ENCODE peak calls at places on chromosomes 13 and 19, in seven cellular contexts. X, G, C, S, M, Z and P are unnamed samples.

GRCh38 chr13:111975539-111976473 is 91.1 kb upstream of the SOX1 start:
- DNase-seq in Z (no peak), M (no peak), C (no peak), X (no peak), G (no peak), S (no peak), P (no peak)

GRCh38 chr13:23909606-23910005 is 12.3 kb upstream of the C1QTNF9B start:
- DNase-seq in C (no peak), Z (no peak), G (no peak), S (no peak), M (no peak), X (no peak), P (no peak)

GRCh38 chr19:46600393-46601317 is 475 bp upstream of the CALM3 start:
- DNase-seq in S (peak; percentile 96), X (peak; percentile 99), G (peak; percentile 99), C (peak; percentile 84), Z (peak; percentile 98), M (peak; percentile 91), P (peak; percentile 84)

GRCh38 chr13:93539914-93540313 is 313.3 kb downstream of the GPC6 start:
- DNase-seq in S (no peak), M (no peak), G (no peak), X (no peak), Z (no peak), C (no peak), P (no peak)

GRCh38 chr19:41386442-41386841 is 10.1 kb downstream of the TMEM91 start:
- DNase-seq in S (no peak), X (no peak), C (no peak), G (no peak), M (no peak), Z (no peak), P (no peak)

GRCh38 chr13:30027569-30028455 is 177.4 kb upstream of the UBL3 start:
- DNase-seq in G (no peak), C (no peak), M (no peak), X (no peak), S (no peak), Z (no peak), P (no peak)

GRCh38 chr19:7844951-7845350 is 14.9 kb downstream of the EVI5L start:
- DNase-seq in C (no peak), M (no peak), Z (no peak), S (no peak), X (no peak), G (no peak), P (no peak)

GRCh38 chr13:27493981-27494380 is 43.6 kb upstream of the MTIF3 start:
- DNase-seq in C (no peak), G (peak; percentile 21), M (no peak), Z (peak; percentile 15), X (no peak), S (no peak), P (no peak)

GRCh38 chr19:58562126-58563033 is 4.0 kb upstream of the UBE2M start:
- DNase-seq in S (peak; percentile 56), Z (no peak), C (no peak), X (peak; percentile 57), G (peak; percentile 41), M (no peak), P (no peak)

GRCh38 chr19:50333235-50333736 is 4.1 kb upstream of the KCNC3 start:
- DNase-seq in M (peak; percentile 92), C (peak; percentile 12), S (peak; percentile 94), Z (peak; percentile 99), X (peak; percentile 93), G (peak; percentile 72), P (peak; percentile 73)